ENCODE peak calls at places on chromosomes 11 and 22, in four cellular contexts. One of them, this sample, is unnamed.

GRCh38 chr11:129636926-129637325 is 178.7 kb upstream of the TMEM45B start:
- DNase-seq in K562: no peak
- DNase-seq in IMR-90: no peak
- DNase-seq in GM12878: no peak
- DNase-seq in this sample: no peak

GRCh38 chr22:41544671-41545476 is 604 bp upstream of the POLR3H start:
- DNase-seq in IMR-90: no peak
- DNase-seq in GM12878: no peak
- DNase-seq in K562: no peak
- DNase-seq in this sample: no peak

GRCh38 chr22:41841085-41841712 is 8.3 kb downstream of the SREBF2 start:
- DNase-seq in K562: no peak
- DNase-seq in GM12878: no peak
- DNase-seq in IMR-90: no peak
- DNase-seq in this sample: no peak

GRCh38 chr11:67640021-67640757 is 626 bp upstream of the TBX10 start:
- DNase-seq in K562: peak; percentile 76
- DNase-seq in IMR-90: peak; percentile 33
- DNase-seq in GM12878: no peak
- DNase-seq in this sample: peak; percentile 36

GRCh38 chr22:36384766-36385400 is 2.9 kb downstream of the MYH9 start:
- DNase-seq in K562: no peak
- DNase-seq in IMR-90: no peak
- DNase-seq in GM12878: no peak
- DNase-seq in this sample: peak; percentile 67

GRCh38 chr22:22903355-22903777 is 15.8 kb downstream of the IGLL5 start:
- DNase-seq in K562: peak; percentile 53
- DNase-seq in IMR-90: no peak
- DNase-seq in GM12878: no peak
- DNase-seq in this sample: no peak

GRCh38 chr11:112320668-112321067 is 60.0 kb upstream of the PLET1 start:
- DNase-seq in GM12878: no peak
- DNase-seq in IMR-90: peak; percentile 89
- DNase-seq in K562: no peak
- DNase-seq in this sample: peak; percentile 60

GRCh38 chr11:89452780-89453179 is 38.4 kb downstream of the NOX4 start:
- DNase-seq in IMR-90: no peak
- DNase-seq in GM12878: no peak
- DNase-seq in K562: no peak
- DNase-seq in this sample: no peak

GRCh38 chr11:2718817-2719438 is 19.1 kb upstream of the KCNQ1OT1 start:
- DNase-seq in K562: no peak
- DNase-seq in IMR-90: no peak
- DNase-seq in GM12878: no peak
- DNase-seq in this sample: no peak

GRCh38 chr11:133966924-133967598 is 10.3 kb upstream of the IGSF9B start:
- DNase-seq in GM12878: no peak
- DNase-seq in IMR-90: no peak
- DNase-seq in K562: peak; percentile 46
- DNase-seq in this sample: no peak

GRCh38 chr22:42635531-42635930 is 4.9 kb downstream of the ATP5MGL start:
- DNase-seq in IMR-90: peak; percentile 90
- DNase-seq in K562: no peak
- DNase-seq in GM12878: no peak
- DNase-seq in this sample: peak; percentile 87

GRCh38 chr22:39179401-39179827 is 26.9 kb upstream of the CBX7 start:
- DNase-seq in IMR-90: no peak
- DNase-seq in K562: peak; percentile 35
- DNase-seq in GM12878: no peak
- DNase-seq in this sample: no peak

GRCh38 chr22:45959719-45960476 is 17.1 kb downstream of the WNT7B start:
- DNase-seq in GM12878: no peak
- DNase-seq in IMR-90: no peak
- DNase-seq in K562: no peak
- DNase-seq in this sample: no peak

GRCh38 chr22:23862103-23862502 is 4.4 kb downstream of the SLC2A11 start:
- DNase-seq in IMR-90: peak; percentile 52
- DNase-seq in GM12878: no peak
- DNase-seq in K562: no peak
- DNase-seq in this sample: peak; percentile 50

GRCh38 chr11:71425409-71425808 is 22.8 kb downstream of the DHCR7 start:
- DNase-seq in IMR-90: no peak
- DNase-seq in K562: no peak
- DNase-seq in GM12878: no peak
- DNase-seq in this sample: no peak

GRCh38 chr22:50621491-50621880 is 6.5 kb downstream of the ARSA start:
- DNase-seq in K562: no peak
- DNase-seq in GM12878: peak; percentile 69
- DNase-seq in IMR-90: no peak
- DNase-seq in this sample: no peak

GRCh38 chr22:37249946-37250345 is 5.9 kb upstream of the RAC2 start:
- DNase-seq in GM12878: no peak
- DNase-seq in IMR-90: no peak
- DNase-seq in K562: no peak
- DNase-seq in this sample: no peak

GRCh38 chr11:19777032-19777341 is 64.3 kb downstream of the NAV2 start:
- DNase-seq in K562: no peak
- DNase-seq in GM12878: no peak
- DNase-seq in IMR-90: no peak
- DNase-seq in this sample: no peak

GRCh38 chr22:19765477-19766234 is 5.1 kb downstream of the TBX1 start:
- DNase-seq in GM12878: no peak
- DNase-seq in IMR-90: no peak
- DNase-seq in K562: peak; percentile 80
- DNase-seq in this sample: no peak

GRCh38 chr11:33622806-33623205 is 77.8 kb downstream of the C11orf91 start:
- DNase-seq in GM12878: no peak
- DNase-seq in K562: no peak
- DNase-seq in IMR-90: no peak
- DNase-seq in this sample: no peak

GRCh38 chr11:87463486-87464102 is 425.9 kb downstream of the TMEM135 start:
- DNase-seq in GM12878: no peak
- DNase-seq in IMR-90: peak; percentile 36
- DNase-seq in K562: peak; percentile 17
- DNase-seq in this sample: no peak

GRCh38 chr22:38176170-38176741 is 5.4 kb downstream of the PLA2G6 start:
- DNase-seq in IMR-90: peak; percentile 98
- DNase-seq in GM12878: peak; percentile 65
- DNase-seq in K562: no peak
- DNase-seq in this sample: peak; percentile 99

DNA sequence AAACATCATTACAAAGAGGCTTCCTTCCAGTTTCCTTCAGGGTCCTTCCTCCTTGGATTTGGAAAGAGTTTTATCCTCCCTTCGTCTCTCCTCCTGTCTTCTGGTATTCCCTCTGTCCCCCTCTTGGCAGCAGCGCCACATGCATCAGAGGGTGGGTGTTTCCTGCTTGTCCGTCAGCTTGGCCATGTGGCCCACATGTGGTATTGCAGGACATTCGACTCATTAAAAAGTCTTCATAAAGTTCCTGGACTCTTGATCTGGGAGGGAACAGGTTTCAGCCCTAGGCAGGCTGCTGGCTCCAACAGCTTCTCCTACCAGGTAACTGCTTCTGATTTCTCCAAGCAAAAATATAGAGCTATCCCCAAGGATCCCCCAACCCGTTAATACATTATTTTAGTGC is 189.8 kb downstream of the CSNK2A3 start:
- DNase-seq in K562: peak; percentile 50
- DNase-seq in IMR-90: no peak
- DNase-seq in GM12878: no peak
- DNase-seq in this sample: no peak
- TF ChIP-seq FOS in K562: no peak
- TF ChIP-seq FOS in IMR-90: no peak
- TF ChIP-seq FOS in GM12878: no peak
- TF ChIP-seq FOS in this sample: no peak

GRCh38 chr11:107442715-107443215 is 14.9 kb downstream of the CWF19L2 start:
- DNase-seq in K562: no peak
- DNase-seq in IMR-90: no peak
- DNase-seq in GM12878: no peak
- DNase-seq in this sample: no peak

GRCh38 chr11:107439586-107440201 is 17.9 kb downstream of the CWF19L2 start:
- DNase-seq in GM12878: no peak
- DNase-seq in K562: no peak
- DNase-seq in IMR-90: no peak
- DNase-seq in this sample: no peak

DNA sequence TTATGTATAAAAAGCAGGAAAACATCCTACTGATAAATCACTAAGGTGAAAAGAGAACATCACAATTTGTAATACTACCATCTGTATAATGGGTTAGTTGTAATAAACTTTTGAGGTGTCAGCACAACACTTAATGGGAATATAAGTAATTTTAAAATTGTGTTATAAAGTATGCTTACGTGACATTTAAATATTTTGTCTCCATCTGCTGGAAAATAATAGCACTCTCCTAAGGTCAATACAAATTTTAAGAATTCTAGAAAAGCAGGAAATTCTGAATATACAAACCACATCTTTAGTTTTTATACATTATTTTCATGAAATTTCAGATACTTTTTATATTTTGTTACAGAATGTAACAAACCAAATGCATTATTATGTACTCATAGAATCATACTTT is 19.5 kb downstream of the CWF19L2 start:
- DNase-seq in K562: no peak
- DNase-seq in IMR-90: no peak
- DNase-seq in GM12878: no peak
- DNase-seq in this sample: no peak
- TF ChIP-seq CTCF in K562: no peak
- TF ChIP-seq CTCF in IMR-90: no peak
- TF ChIP-seq CTCF in GM12878: no peak
- TF ChIP-seq CTCF in this sample: no peak

DNA sequence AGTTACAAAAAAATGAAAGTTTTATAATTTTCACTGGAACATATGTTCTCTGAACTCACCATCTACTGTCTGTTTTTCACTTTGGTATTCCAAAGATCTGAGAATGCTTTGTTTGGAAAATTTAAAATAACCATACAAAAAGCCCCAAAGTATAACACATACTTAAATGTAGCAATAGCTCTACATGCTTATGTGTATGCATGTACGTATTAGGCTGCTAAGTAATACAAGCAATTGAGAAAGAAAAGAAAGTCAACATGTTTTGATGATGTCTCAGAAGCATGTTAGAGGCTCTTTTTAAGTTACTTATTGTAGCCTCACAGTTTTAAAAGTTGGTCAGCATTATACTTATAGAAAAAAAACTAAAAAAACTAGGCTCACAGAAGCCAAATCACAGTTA is 542.5 kb upstream of the LUZP2 start:
- DNase-seq in IMR-90: peak; percentile 62
- DNase-seq in K562: no peak
- DNase-seq in GM12878: no peak
- DNase-seq in this sample: no peak
- TF ChIP-seq FOS in IMR-90: no peak
- TF ChIP-seq FOS in K562: no peak
- TF ChIP-seq FOS in GM12878: no peak
- TF ChIP-seq FOS in this sample: no peak

GRCh38 chr11:118907051-118907748 is 18.5 kb downstream of the BCL9L start:
- DNase-seq in K562: peak; percentile 80
- DNase-seq in GM12878: peak; percentile 61
- DNase-seq in IMR-90: peak; percentile 62
- DNase-seq in this sample: peak; percentile 82
- TF ChIP-seq CTCF in K562: peak; percentile 95
- TF ChIP-seq CTCF in GM12878: peak; percentile 89
- TF ChIP-seq CTCF in IMR-90: peak; percentile 86
- TF ChIP-seq CTCF in this sample: peak; percentile 88

DNA sequence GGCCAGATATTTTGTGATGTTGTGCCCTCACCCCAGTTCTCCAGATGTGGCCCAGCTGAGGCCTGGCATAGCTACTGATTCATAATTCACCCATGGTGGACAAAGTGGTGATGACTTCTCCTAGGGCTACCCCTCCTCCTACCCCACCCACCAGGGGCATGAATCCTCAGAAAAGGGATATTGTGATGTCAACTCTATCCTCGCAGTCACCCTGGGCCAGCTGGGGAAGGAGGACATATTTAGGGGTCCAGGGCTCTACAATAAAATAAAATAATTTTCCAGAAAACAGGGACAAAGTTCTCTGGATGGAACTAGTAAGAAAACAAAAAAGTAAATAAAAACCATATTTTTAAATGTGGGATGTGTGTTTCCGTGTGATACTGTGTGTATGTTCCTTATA is at the start of gene UBQLNL:
- DNase-seq in K562: no peak
- DNase-seq in IMR-90: no peak
- DNase-seq in GM12878: no peak
- DNase-seq in this sample: no peak
- TF ChIP-seq FOS in K562: no peak
- TF ChIP-seq FOS in IMR-90: no peak
- TF ChIP-seq FOS in GM12878: no peak
- TF ChIP-seq FOS in this sample: no peak

This sample was measured in endothelial cell of umbilical vein.